ENCODE peak calls at places on chromosomes 7 and 10, in eight cellular contexts. L is endothelial cell of umbilical vein, F is Panc1, D is GM23338, U is K562, O is spleen, P is HL-60, M is suprapubic skin. A is an unnamed sample.

GRCh38 chr10:78925800-78926319 is 142.9 kb upstream of the ZMIZ1 start:
- DNase-seq in L (no peak), F (no peak), D (no peak), U (peak), O (no peak), P (no peak), M (no peak), A (no peak)

GRCh38 chr7:112143567-112143966 is 62.6 kb downstream of the DOCK4 start:
- DNase-seq in L (peak), F (no peak), D (no peak), U (no peak), O (no peak), P (no peak), M (no peak), A (no peak)

GRCh38 chr10:637221-637620 is 52.2 kb downstream of the DIP2C start:
- DNase-seq in L (no peak), F (no peak), D (no peak), U (no peak), O (peak), P (no peak), M (peak), A (no peak)

GRCh38 chr7:35003679-35004278 is 33.5 kb downstream of the DPY19L1 start:
- DNase-seq in L (peak), F (peak), D (no peak), U (peak), O (no peak), P (no peak), M (no peak), A (peak)

GRCh38 chr7:138512092-138512858 is 52.2 kb downstream of the TRIM24 start:
- DNase-seq in L (no peak), F (no peak), D (no peak), U (no peak), O (no peak), P (no peak), M (no peak), A (no peak)

GRCh38 chr7:158282461-158283001 is 305.1 kb downstream of the PTPRN2 start:
- DNase-seq in L (no peak), F (no peak), D (no peak), U (no peak), O (peak), P (no peak), M (peak), A (no peak)

GRCh38 chr7:101702362-101702850 is 73.3 kb upstream of the MYL10 start:
- DNase-seq in L (no peak), F (no peak), D (peak), U (no peak), O (no peak), P (no peak), M (no peak), A (peak)

GRCh38 chr7:137717811-137718271 is 128.9 kb downstream of the DGKI start:
- DNase-seq in L (no peak), F (no peak), D (peak), U (no peak), O (no peak), P (peak), M (no peak), A (no peak)

GRCh38 chr7:27704407-27705199 is 35.4 kb upstream of the TAX1BP1 start:
- DNase-seq in L (no peak), F (no peak), D (no peak), U (no peak), O (no peak), P (no peak), M (no peak), A (no peak)

GRCh38 chr7:142168746-142169145 is 57.2 kb downstream of the MGAM2 start:
- DNase-seq in L (no peak), F (no peak), D (no peak), U (no peak), O (no peak), P (no peak), M (no peak), A (no peak)

GRCh38 chr10:68067029-68067428 is 8.1 kb downstream of the HERC4 start:
- DNase-seq in L (no peak), F (no peak), D (no peak), U (no peak), O (no peak), P (no peak), M (no peak), A (no peak)

GRCh38 chr7:42886129-42886528 is 25.7 kb downstream of the C7orf25 start:
- DNase-seq in L (no peak), F (no peak), D (peak), U (no peak), O (no peak), P (no peak), M (no peak), A (no peak)

GRCh38 chr10:8331387-8331786 is 276.9 kb downstream of the GATA3 start:
- DNase-seq in L (no peak), F (no peak), D (no peak), U (no peak), O (no peak), P (no peak), M (no peak), A (no peak)

GRCh38 chr7:3272691-3273141 is 28.3 kb upstream of the SDK1 start:
- DNase-seq in L (peak), F (peak), D (no peak), U (no peak), O (no peak), P (no peak), M (no peak), A (no peak)

GRCh38 chr10:69344591-69345244 is 66.4 kb downstream of the HK1 start:
- DNase-seq in L (no peak), F (no peak), D (peak), U (no peak), O (peak), P (no peak), M (no peak), A (no peak)

GRCh38 chr10:129411146-129411705 is 55.8 kb upstream of the MGMT start:
- DNase-seq in L (no peak), F (no peak), D (no peak), U (no peak), O (no peak), P (no peak), M (peak), A (no peak)

GRCh38 chr7:133290676-133291332 is 37.9 kb downstream of the EXOC4 start:
- DNase-seq in L (no peak), F (no peak), D (no peak), U (no peak), O (no peak), P (no peak), M (no peak), A (no peak)

GRCh38 chr7:92854501-92855238 is 18.3 kb upstream of the CDK6 start:
- DNase-seq in L (peak), F (no peak), D (no peak), U (no peak), O (no peak), P (no peak), M (no peak), A (no peak)

GRCh38 chr10:126222736-126223511 is 165.4 kb downstream of the ADAM12 start:
- DNase-seq in L (no peak), F (no peak), D (no peak), U (no peak), O (no peak), P (no peak), M (no peak), A (no peak)

GRCh38 chr10:3935933-3936359 is 150.9 kb upstream of the KLF6 start:
- DNase-seq in L (peak), F (no peak), D (no peak), U (no peak), O (no peak), P (no peak), M (no peak), A (peak)

GRCh38 chr7:75928600-75928939 is 13.6 kb downstream of the POR start:
- DNase-seq in L (no peak), F (no peak), D (no peak), U (no peak), O (no peak), P (no peak), M (no peak), A (no peak)

GRCh38 chr7:104272767-104273384 is 55.5 kb upstream of the LHFPL3 start:
- DNase-seq in L (peak), F (no peak), D (peak), U (no peak), O (no peak), P (no peak), M (no peak), A (peak)

GRCh38 chr7:157047148-157047547 is 36.7 kb upstream of the MNX1 start:
- DNase-seq in L (no peak), F (no peak), D (no peak), U (no peak), O (no peak), P (no peak), M (no peak), A (no peak)

GRCh38 chr10:119378737-119379067 is 163.8 kb downstream of the RGS10 start:
- DNase-seq in L (no peak), F (no peak), D (no peak), U (peak), O (peak), P (no peak), M (peak), A (no peak)

GRCh38 chr10:55158643-55159042 is 357.6 kb upstream of the PCDH15 start:
- DNase-seq in L (no peak), F (no peak), D (no peak), U (no peak), O (no peak), P (no peak), M (no peak), A (no peak)

GRCh38 chr7:106482091-106482490 is 178.9 kb downstream of the CCDC71L start:
- DNase-seq in L (no peak), F (no peak), D (no peak), U (no peak), O (no peak), P (no peak), M (no peak), A (no peak)

GRCh38 chr7:127504715-127505114 is 80.7 kb downstream of the GCC1 start:
- DNase-seq in L (peak), F (no peak), D (peak), U (peak), O (no peak), P (peak), M (no peak), A (no peak)

GRCh38 chr7:158403013-158403821 is 184.4 kb downstream of the PTPRN2 start:
- DNase-seq in L (no peak), F (no peak), D (no peak), U (no peak), O (no peak), P (no peak), M (no peak), A (peak)

GRCh38 chr10:45602082-45602730 is 70.4 kb downstream of the ZFAND4 start:
- DNase-seq in L (no peak), F (no peak), D (no peak), U (no peak), O (no peak), P (no peak), M (no peak), A (no peak)

GRCh38 chr10:14543048-14543903 is 212.6 kb upstream of the FRMD4A start:
- DNase-seq in L (no peak), F (no peak), D (no peak), U (no peak), O (peak), P (peak), M (no peak), A (no peak)

GRCh38 chr10:121530481-121531075 is 67.7 kb downstream of the FGFR2 start:
- DNase-seq in L (no peak), F (no peak), D (no peak), U (no peak), O (no peak), P (no peak), M (no peak), A (no peak)

GRCh38 chr7:90749774-90750173 is 153.7 kb downstream of the CDK14 start:
- DNase-seq in L (peak), F (no peak), D (peak), U (no peak), O (no peak), P (peak), M (no peak), A (no peak)

DNA sequence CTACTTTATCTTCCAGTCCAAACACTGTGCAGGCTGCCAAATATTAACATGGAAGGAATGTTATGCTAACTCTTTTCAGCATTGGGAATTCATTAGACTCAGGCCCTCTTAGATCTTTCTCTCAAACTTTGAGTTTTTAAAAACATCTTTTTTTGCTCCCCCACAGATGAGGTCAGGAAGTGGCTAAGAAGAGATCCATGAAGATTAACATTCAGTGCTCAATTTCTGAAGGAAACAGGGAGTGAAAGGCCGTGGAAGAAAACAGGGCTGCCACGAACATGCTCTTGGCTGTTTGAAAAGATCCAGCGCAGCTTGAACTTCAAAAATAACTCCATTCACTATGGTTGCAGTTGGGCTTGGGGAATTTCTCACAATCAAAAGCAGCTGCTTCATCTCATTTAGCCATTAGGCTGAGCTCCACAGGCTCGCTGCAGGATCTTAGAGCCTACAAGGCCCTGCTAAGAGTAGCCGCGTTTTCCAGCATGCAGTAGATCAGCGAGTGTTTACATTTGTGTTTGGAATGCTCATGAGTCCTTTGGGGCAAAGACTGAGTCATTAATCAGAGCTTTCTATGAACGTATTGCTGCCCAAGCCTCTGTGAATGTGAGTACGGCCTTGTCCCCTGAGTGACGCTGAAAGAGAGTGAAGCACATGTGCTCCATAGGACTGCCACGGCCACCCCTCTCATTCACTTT is 41.2 kb upstream of the TNS3 start:
- DNase-seq in L (no peak), F (no peak), D (no peak), U (no peak), O (no peak), P (no peak), M (no peak), A (no peak)
- TF ChIP-seq POLR2AphosphoS5 in L (no peak), F (no peak), D (no peak), U (no peak), O (no peak), P (no peak), M (no peak), A (no peak)

GRCh38 chr10:48811461-48811860 is 126.8 kb downstream of the WDFY4 start:
- DNase-seq in L (no peak), F (no peak), D (no peak), U (no peak), O (no peak), P (no peak), M (no peak), A (no peak)

GRCh38 chr10:48811917-48812316 is 127.2 kb downstream of the WDFY4 start:
- DNase-seq in L (no peak), F (no peak), D (no peak), U (no peak), O (no peak), P (no peak), M (no peak), A (no peak)

GRCh38 chr10:48807786-48808185 is 123.1 kb downstream of the WDFY4 start:
- DNase-seq in L (no peak), F (no peak), D (no peak), U (no peak), O (no peak), P (no peak), M (no peak), A (no peak)

GRCh38 chr10:48806282-48806681 is 121.6 kb downstream of the WDFY4 start:
- DNase-seq in L (no peak), F (no peak), D (peak), U (no peak), O (no peak), P (no peak), M (no peak), A (no peak)

DNA sequence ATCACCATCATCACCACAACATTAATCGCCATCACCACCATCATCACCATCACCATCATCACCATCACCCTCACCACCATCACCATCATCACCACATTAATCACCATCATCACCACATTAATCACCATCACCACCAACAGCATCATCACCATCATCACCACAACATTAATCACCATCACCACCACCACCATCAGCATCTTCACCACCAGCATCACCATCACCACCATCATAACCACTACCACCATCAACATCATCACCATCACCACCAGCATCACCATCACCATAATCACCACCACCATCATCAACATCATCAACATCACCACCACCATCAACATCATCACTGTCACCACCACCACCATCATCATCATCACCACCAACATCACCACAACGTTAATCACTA is 124.6 kb downstream of the WDFY4 start:
- DNase-seq in L (no peak), F (no peak), D (no peak), U (no peak), O (no peak), P (no peak), M (no peak), A (no peak)
- TF ChIP-seq POLR2AphosphoS5 in L (no peak), F (no peak), D (no peak), U (no peak), O (no peak), P (no peak), M (no peak), A (no peak)

GRCh38 chr10:58641095-58641531 is 128.4 kb downstream of the BICC1 start:
- DNase-seq in L (no peak), F (no peak), D (peak), U (no peak), O (no peak), P (no peak), M (no peak), A (no peak)
- TF ChIP-seq POLR2AphosphoS5 in L (no peak), F (no peak), D (no peak), U (no peak), O (no peak), P (no peak), M (no peak), A (no peak)

GRCh38 chr7:150755473-150756099 is 18.4 kb downstream of the GIMAP5 start:
- DNase-seq in L (peak), F (no peak), D (no peak), U (peak), O (no peak), P (no peak), M (no peak), A (no peak)

GRCh38 chr7:150751702-150752101 is 14.5 kb downstream of the GIMAP5 start:
- DNase-seq in L (no peak), F (no peak), D (no peak), U (peak), O (no peak), P (no peak), M (no peak), A (no peak)

GRCh38 chr7:150753239-150753638 is 16.0 kb downstream of the GIMAP5 start:
- DNase-seq in L (no peak), F (no peak), D (no peak), U (peak), O (no peak), P (no peak), M (no peak), A (no peak)

GRCh38 chr7:150754950-150755349 is 17.7 kb downstream of the GIMAP5 start:
- DNase-seq in L (no peak), F (no peak), D (no peak), U (peak), O (no peak), P (no peak), M (no peak), A (no peak)

DNA sequence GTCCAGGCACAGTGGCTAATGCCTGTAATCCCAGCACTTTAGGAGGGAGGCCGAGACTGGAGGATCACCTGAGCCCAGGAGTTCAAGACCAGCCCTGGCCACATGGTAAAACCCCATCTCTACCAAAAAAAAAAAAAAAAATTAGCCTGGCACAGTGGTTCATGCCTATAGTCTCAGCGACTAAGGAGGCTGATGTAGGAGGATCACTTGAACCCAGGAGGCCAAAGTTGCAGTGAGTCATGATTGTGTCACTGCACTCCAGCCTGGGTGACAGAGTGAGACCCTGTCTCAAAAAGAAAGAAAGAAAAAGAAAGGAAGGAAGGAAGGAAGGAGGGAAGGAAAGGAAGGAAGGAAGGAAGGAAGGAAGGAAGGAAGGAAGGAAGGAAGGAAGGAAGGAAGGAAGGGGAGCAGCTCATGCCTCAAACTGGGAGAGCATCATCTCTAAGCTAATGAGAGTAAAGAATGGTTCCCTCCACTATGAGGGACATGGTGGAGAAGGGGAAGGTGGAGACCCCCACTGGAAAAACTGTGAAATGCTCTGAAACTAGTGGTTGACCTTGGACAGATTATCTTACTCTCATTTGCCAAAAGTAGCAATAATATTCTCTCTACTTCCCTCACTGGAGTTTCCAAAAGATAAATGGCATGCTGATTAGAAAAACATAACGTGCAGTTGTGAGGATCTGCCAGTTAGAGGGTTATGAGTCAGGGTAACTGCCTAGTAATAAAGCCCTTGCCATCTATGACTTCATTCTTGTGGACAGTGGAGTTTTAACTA is 16.8 kb downstream of the GIMAP5 start:
- DNase-seq in L (peak), F (no peak), D (peak), U (peak), O (no peak), P (peak), M (no peak), A (no peak)
- TF ChIP-seq POLR2AphosphoS5 in L (no peak), F (no peak), D (no peak), U (no peak), O (no peak), P (no peak), M (no peak), A (no peak)

GRCh38 chr7:155380221-155380861 is 77.6 kb upstream of the EN2 start:
- DNase-seq in L (peak), F (peak), D (peak), U (peak), O (peak), P (peak), M (no peak), A (peak)
- TF ChIP-seq POLR2AphosphoS5 in L (no peak), F (no peak), D (no peak), U (no peak), O (no peak), P (no peak), M (no peak), A (no peak)

GRCh38 chr7:95481768-95482167 is 4.0 kb upstream of the ASB4 start:
- DNase-seq in L (no peak), F (no peak), D (no peak), U (no peak), O (no peak), P (no peak), M (no peak), A (no peak)
- TF ChIP-seq POLR2AphosphoS5 in L (no peak), F (no peak), D (no peak), U (no peak), O (no peak), P (no peak), M (no peak), A (no peak)